ENCODE peak calls at places on chromosome 14, in eight cellular contexts. M, Q, X, Y, A, C, G and B are unnamed samples.

GRCh38 chr14:91317381-91318313 is 73.1 kb upstream of the GPR68 start:
- DNase-seq in Q (peak), C (peak), Y (no peak), A (no peak), G (no peak), M (peak), X (peak), B (no peak)

GRCh38 chr14:95516554-95517209 is at the start of gene SYNE3:
- DNase-seq in C (peak), A (no peak), M (peak), X (no peak), Q (peak), Y (peak), G (peak), B (no peak)

GRCh38 chr14:104513641-104514046 is 65.9 kb upstream of the C14orf180 start:
- DNase-seq in Q (no peak), A (no peak), G (no peak), M (no peak), Y (no peak), C (no peak), X (no peak), B (no peak)

GRCh38 chr14:88554458-88555286 is at the start of gene PTPN21:
- DNase-seq in M (peak), G (peak), C (no peak), X (peak), Q (peak), A (peak), Y (peak), B (no peak)

GRCh38 chr14:77059276-77059934 is 30.9 kb upstream of the IRF2BPL start:
- DNase-seq in Y (no peak), C (peak), Q (peak), A (peak), X (peak), M (peak), G (peak), B (peak)

GRCh38 chr14:53218161-53218560 is 65.0 kb upstream of the DDHD1 start:
- DNase-seq in G (no peak), M (no peak), X (no peak), A (no peak), Y (no peak), Q (no peak), C (no peak), B (no peak)

GRCh38 chr14:77058785-77059184 is 30.3 kb upstream of the IRF2BPL start:
- DNase-seq in G (no peak), C (no peak), Q (no peak), M (no peak), A (no peak), X (no peak), Y (no peak), B (no peak)

GRCh38 chr14:101364503-101365328 is 196.6 kb upstream of the DIO3 start:
- DNase-seq in M (no peak), Q (no peak), Y (peak), G (no peak), X (no peak), C (no peak), A (no peak), B (no peak)

GRCh38 chr14:104794641-104795467 is 694 bp downstream of the AKT1 start:
- DNase-seq in X (peak), Q (no peak), A (no peak), Y (peak), C (no peak), M (no peak), G (peak), B (no peak)

GRCh38 chr14:99177876-99178630 is 93.9 kb downstream of the BCL11B start:
- DNase-seq in C (no peak), X (no peak), A (no peak), G (no peak), Y (no peak), M (no peak), Q (no peak), B (no peak)

GRCh38 chr14:73612339-73613045 is at the start of gene ACOT6:
- DNase-seq in Y (peak), Q (peak), M (peak), A (peak), C (peak), X (peak), G (peak), B (peak)

GRCh38 chr14:52439476-52439875 is 112.8 kb downstream of the TXNDC16 start:
- DNase-seq in M (no peak), G (no peak), A (no peak), Y (peak), C (no peak), X (no peak), Q (no peak), B (no peak)

GRCh38 chr14:103628221-103628683 is 759 bp upstream of the KLC1 start:
- DNase-seq in Q (peak), Y (peak), A (peak), C (peak), M (peak), G (peak), X (peak), B (no peak)